ENCODE peak calls at places on chromosome 21, in four cellular contexts. One of them, this sample, is unnamed.

GRCh38 chr21:17387030-17387617 is 125.7 kb upstream of the CXADR start:
- DNase-seq in GM23338: peak
- DNase-seq in K562: peak
- DNase-seq in GM12878: peak
- DNase-seq in this sample: peak

GRCh38 chr21:30444204-30444603 is 4.1 kb downstream of the KRTAP15-1 start:
- DNase-seq in GM23338: peak
- DNase-seq in K562: no peak
- DNase-seq in GM12878: no peak
- DNase-seq in this sample: peak

GRCh38 chr21:46054447-46054846 is 43.5 kb upstream of the COL6A2 start:
- DNase-seq in GM23338: peak
- DNase-seq in K562: no peak
- DNase-seq in GM12878: no peak
- DNase-seq in this sample: no peak

GRCh38 chr21:28791595-28792282 is 200.9 kb downstream of the LTN1 start:
- DNase-seq in GM23338: no peak
- DNase-seq in K562: no peak
- DNase-seq in GM12878: no peak
- DNase-seq in this sample: no peak

GRCh38 chr21:44455524-44456206 is 355 bp downstream of the LRRC3 start:
- DNase-seq in GM23338: peak
- DNase-seq in K562: peak
- DNase-seq in GM12878: no peak
- DNase-seq in this sample: peak

GRCh38 chr21:44697811-44698734 is 1.1 kb downstream of the KRTAP10-12 start:
- DNase-seq in GM23338: peak
- DNase-seq in K562: no peak
- DNase-seq in GM12878: no peak
- DNase-seq in this sample: no peak

GRCh38 chr21:46124083-46124925 is 26.4 kb downstream of the COL6A2 start:
- DNase-seq in GM23338: no peak
- DNase-seq in K562: no peak
- DNase-seq in GM12878: no peak
- DNase-seq in this sample: peak

GRCh38 chr21:20811702-20812101 is 186.5 kb upstream of the NCAM2 start:
- DNase-seq in GM23338: no peak
- DNase-seq in K562: no peak
- DNase-seq in GM12878: no peak
- DNase-seq in this sample: no peak

GRCh38 chr21:46424062-46424591 is 34.6 kb upstream of the DIP2A start:
- DNase-seq in GM23338: no peak
- DNase-seq in K562: no peak
- DNase-seq in GM12878: no peak
- DNase-seq in this sample: no peak

GRCh38 chr21:44834231-44834950 is 16.5 kb upstream of the SUMO3 start:
- DNase-seq in GM23338: no peak
- DNase-seq in K562: no peak
- DNase-seq in GM12878: no peak
- DNase-seq in this sample: no peak

GRCh38 chr21:29190920-29191319 is 60.5 kb downstream of the MAP3K7CL start:
- DNase-seq in GM23338: no peak
- DNase-seq in K562: no peak
- DNase-seq in GM12878: no peak
- DNase-seq in this sample: no peak

GRCh38 chr21:29697555-29698193 is 242.1 kb downstream of the GRIK1 start:
- DNase-seq in GM23338: no peak
- DNase-seq in K562: no peak
- DNase-seq in GM12878: no peak
- DNase-seq in this sample: no peak

GRCh38 chr21:37348664-37349063 is 17.9 kb upstream of the DYRK1A start:
- DNase-seq in GM23338: peak
- DNase-seq in K562: no peak
- DNase-seq in GM12878: no peak
- DNase-seq in this sample: no peak

GRCh38 chr21:44751186-44751798 is 39.9 kb upstream of the TSPEAR start:
- DNase-seq in GM23338: no peak
- DNase-seq in K562: no peak
- DNase-seq in GM12878: no peak
- DNase-seq in this sample: no peak

GRCh38 chr21:17340081-17340480 is 172.8 kb upstream of the CXADR start:
- DNase-seq in GM23338: no peak
- DNase-seq in K562: no peak
- DNase-seq in GM12878: no peak
- DNase-seq in this sample: no peak

GRCh38 chr21:45945066-45945867 is 36.3 kb upstream of the COL6A1 start:
- DNase-seq in GM23338: no peak
- DNase-seq in K562: no peak
- DNase-seq in GM12878: no peak
- DNase-seq in this sample: no peak

GRCh38 chr21:25350056-25350455 is 257.2 kb downstream of the MRPL39 start:
- DNase-seq in GM23338: peak
- DNase-seq in K562: peak
- DNase-seq in GM12878: no peak
- DNase-seq in this sample: peak

GRCh38 chr21:23374155-23374554 is 2233.1 kb downstream of the MRPL39 start:
- DNase-seq in GM23338: no peak
- DNase-seq in K562: no peak
- DNase-seq in GM12878: no peak
- DNase-seq in this sample: no peak

GRCh38 chr21:16570856-16571255 is 841.1 kb downstream of the USP25 start:
- DNase-seq in GM23338: no peak
- DNase-seq in K562: no peak
- DNase-seq in GM12878: no peak
- DNase-seq in this sample: no peak

GRCh38 chr21:23249760-23250159 is 2251.6 kb downstream of the NCAM2 start:
- DNase-seq in GM23338: no peak
- DNase-seq in K562: no peak
- DNase-seq in GM12878: no peak
- DNase-seq in this sample: no peak

GRCh38 chr21:45640001-45640887 is 3.3 kb upstream of the PCBP3 start:
- DNase-seq in GM23338: peak
- DNase-seq in K562: peak
- DNase-seq in GM12878: no peak
- DNase-seq in this sample: no peak

GRCh38 chr21:34934350-34934749 is 114.8 kb downstream of the RUNX1 start:
- DNase-seq in GM23338: no peak
- DNase-seq in K562: no peak
- DNase-seq in GM12878: no peak
- DNase-seq in this sample: no peak

GRCh38 chr21:19684328-19684727 is 1280.7 kb upstream of the TMPRSS15 start:
- DNase-seq in GM23338: no peak
- DNase-seq in K562: no peak
- DNase-seq in GM12878: no peak
- DNase-seq in this sample: no peak

GRCh38 chr21:45264919-45265515 is 22.7 kb downstream of the POFUT2 start:
- DNase-seq in GM23338: no peak
- DNase-seq in K562: no peak
- DNase-seq in GM12878: no peak
- DNase-seq in this sample: no peak

GRCh38 chr21:45299864-45300785 is 12.4 kb upstream of the POFUT2 start:
- DNase-seq in GM23338: no peak
- DNase-seq in K562: no peak
- DNase-seq in GM12878: no peak
- DNase-seq in this sample: no peak

GRCh38 chr21:45821315-45822001 is 160.1 kb upstream of the COL6A1 start:
- DNase-seq in GM23338: no peak
- DNase-seq in K562: no peak
- DNase-seq in GM12878: no peak
- DNase-seq in this sample: no peak

GRCh38 chr21:19683492-19683891 is 1279.9 kb upstream of the TMPRSS15 start:
- DNase-seq in GM23338: no peak
- DNase-seq in K562: no peak
- DNase-seq in GM12878: no peak
- DNase-seq in this sample: no peak

GRCh38 chr21:33412832-33413519 is 9.8 kb downstream of the IFNGR2 start:
- DNase-seq in GM23338: peak
- DNase-seq in K562: no peak
- DNase-seq in GM12878: no peak
- DNase-seq in this sample: no peak
- TF ChIP-seq CREB1 in GM23338: no peak
- TF ChIP-seq CREB1 in K562: no peak
- TF ChIP-seq CREB1 in GM12878: no peak
- TF ChIP-seq CREB1 in this sample: no peak

GRCh38 chr21:42079939-42080787 is 9.0 kb downstream of the UMODL1 start:
- DNase-seq in GM23338: no peak
- DNase-seq in K562: no peak
- DNase-seq in GM12878: no peak
- DNase-seq in this sample: no peak

GRCh38 chr21:42073140-42074099 is 2.3 kb downstream of the UMODL1 start:
- DNase-seq in GM23338: no peak
- DNase-seq in K562: no peak
- DNase-seq in GM12878: no peak
- DNase-seq in this sample: no peak

GRCh38 chr21:42071146-42071737 is at the start of gene UMODL1:
- DNase-seq in GM23338: no peak
- DNase-seq in K562: no peak
- DNase-seq in GM12878: no peak
- DNase-seq in this sample: no peak

GRCh38 chr21:42079008-42079938 is 8.2 kb downstream of the UMODL1 start:
- DNase-seq in GM23338: no peak
- DNase-seq in K562: no peak
- DNase-seq in GM12878: no peak
- DNase-seq in this sample: no peak

DNA sequence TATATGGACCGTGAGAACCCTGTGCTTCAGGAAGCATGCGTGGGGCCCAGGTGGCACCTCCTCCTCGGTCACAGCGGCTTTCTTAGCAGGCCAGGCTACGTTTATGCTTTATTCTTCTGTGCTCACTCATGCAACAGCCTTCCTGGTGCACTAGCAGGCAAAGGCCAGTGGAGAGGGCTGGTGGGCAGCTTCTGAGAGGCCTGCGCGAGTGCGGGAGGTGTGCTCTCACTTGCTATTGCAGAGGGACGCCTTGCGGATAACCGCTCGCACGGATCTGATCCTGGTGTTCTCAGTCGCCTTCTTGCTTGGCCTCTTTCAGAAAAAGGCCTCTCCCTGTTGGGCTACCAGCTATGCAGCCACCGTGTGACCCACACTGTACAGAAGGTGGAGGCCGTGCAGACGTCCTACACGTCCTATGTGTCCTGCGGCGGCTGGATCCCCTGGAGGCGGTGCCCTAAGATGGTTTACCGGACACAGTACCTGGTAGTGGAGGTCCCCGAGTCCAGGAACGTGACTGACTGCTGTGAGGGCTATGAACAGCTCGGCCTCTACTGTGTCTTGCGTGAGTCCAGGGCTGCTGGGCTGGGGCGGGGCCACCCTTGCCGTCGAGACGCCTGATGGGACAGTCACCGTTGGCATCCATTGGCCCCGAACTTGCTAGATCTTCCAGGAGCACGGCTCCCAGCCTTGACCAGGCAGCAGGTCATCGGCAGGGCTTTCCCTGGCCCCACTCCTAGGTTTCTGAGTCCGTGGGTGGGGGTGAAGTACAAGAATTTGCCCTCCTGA is 4.8 kb downstream of the UMODL1 start:
- DNase-seq in GM23338: peak
- DNase-seq in K562: no peak
- DNase-seq in GM12878: no peak
- DNase-seq in this sample: no peak
- TF ChIP-seq CREB1 in GM23338: no peak
- TF ChIP-seq CREB1 in K562: no peak
- TF ChIP-seq CREB1 in GM12878: no peak
- TF ChIP-seq CREB1 in this sample: no peak

DNA sequence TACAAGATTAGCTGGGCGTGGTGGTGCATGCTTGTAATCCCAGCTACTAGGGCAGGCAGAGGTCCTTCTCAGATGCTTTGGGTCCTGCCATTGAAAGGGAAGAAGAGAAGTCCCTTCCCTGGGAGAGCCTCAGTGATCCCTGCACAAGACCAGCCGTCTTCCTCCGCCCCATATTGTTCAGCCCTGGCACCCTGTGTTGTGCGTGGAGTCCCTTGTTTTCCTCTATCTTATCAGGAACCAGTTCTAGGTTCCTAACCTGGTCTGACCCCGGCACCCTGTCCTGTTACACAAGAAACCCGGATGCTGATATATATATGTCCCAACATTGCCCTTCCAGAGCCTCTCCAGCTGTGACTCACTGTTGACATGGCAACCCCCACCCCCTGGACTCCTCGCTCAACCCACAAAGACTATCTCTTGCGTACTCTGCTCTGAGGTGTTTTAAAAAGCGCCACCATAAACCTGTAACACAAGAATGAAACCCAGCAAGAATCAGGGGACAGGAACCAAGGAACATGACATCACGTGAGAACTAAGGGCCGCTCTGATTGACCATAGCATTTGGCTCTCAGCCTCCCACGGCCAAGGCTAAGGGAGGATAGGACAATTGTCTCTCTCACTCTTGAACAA is 4.8 kb downstream of the MX2 start:
- DNase-seq in GM23338: no peak
- DNase-seq in K562: peak
- DNase-seq in GM12878: peak
- DNase-seq in this sample: no peak
- TF ChIP-seq CREB1 in GM23338: no peak
- TF ChIP-seq CREB1 in K562: no peak
- TF ChIP-seq CREB1 in GM12878: no peak
- TF ChIP-seq CREB1 in this sample: no peak

GRCh38 chr21:38990424-38990794 is 184.7 kb downstream of the ETS2 start:
- DNase-seq in GM23338: peak
- DNase-seq in K562: no peak
- DNase-seq in GM12878: no peak
- DNase-seq in this sample: no peak

GRCh38 chr21:38989097-38989744 is 183.5 kb downstream of the ETS2 start:
- DNase-seq in GM23338: no peak
- DNase-seq in K562: no peak
- DNase-seq in GM12878: no peak
- DNase-seq in this sample: no peak

GRCh38 chr21:38987551-38988210 is 182.0 kb downstream of the ETS2 start:
- DNase-seq in GM23338: no peak
- DNase-seq in K562: no peak
- DNase-seq in GM12878: no peak
- DNase-seq in this sample: no peak

GRCh38 chr21:38988211-38989096 is 182.7 kb downstream of the ETS2 start:
- DNase-seq in GM23338: no peak
- DNase-seq in K562: no peak
- DNase-seq in GM12878: no peak
- DNase-seq in this sample: no peak

DNA sequence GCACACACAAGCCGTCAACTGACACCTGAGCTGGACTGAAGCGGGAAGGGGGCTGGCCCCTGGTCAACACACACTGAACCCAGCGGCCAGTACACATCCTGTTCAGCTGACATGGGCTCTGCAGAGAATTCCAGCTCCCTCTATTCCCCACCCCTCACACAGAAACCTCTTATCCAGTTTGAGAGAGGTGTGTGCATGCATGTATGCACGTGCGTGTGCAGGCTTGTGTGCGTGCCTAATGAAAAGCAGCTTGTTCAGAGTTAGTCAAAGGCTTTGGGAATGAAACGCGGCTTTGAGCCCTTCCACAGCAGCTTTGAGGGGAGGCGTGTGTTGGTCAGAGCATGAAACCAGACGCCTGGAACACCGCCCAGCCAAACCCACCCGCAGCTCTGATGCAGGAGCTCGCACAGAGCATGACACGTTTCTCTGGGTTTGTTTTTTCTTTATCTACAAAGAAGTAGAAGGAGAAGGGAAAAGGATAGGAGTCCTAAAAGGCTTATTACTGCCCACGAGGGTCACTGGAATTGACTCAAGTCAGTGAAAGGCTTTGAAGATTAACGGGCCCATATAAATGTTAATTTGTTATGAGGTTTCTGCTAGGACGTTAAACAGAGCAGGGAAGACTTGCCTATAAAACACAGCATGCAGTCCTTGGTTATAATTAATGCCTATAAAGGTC is 184.2 kb downstream of the ETS2 start:
- DNase-seq in GM23338: no peak
- DNase-seq in K562: no peak
- DNase-seq in GM12878: no peak
- DNase-seq in this sample: no peak
- TF ChIP-seq CREB1 in GM23338: no peak
- TF ChIP-seq CREB1 in K562: no peak
- TF ChIP-seq CREB1 in GM12878: no peak
- TF ChIP-seq CREB1 in this sample: no peak

This sample was measured in WTC11.